ENCODE peak calls at places on chromosomes 4 and X, in five cellular contexts. D, A, L, S and P are unnamed samples.

GRCh38 chrX:148416931-148417330 is 83.5 kb upstream of the AFF2 start:
- DNase-seq in S (peak), L (no peak), A (no peak), D (no peak), P (no peak)

GRCh38 chr4:86036729-86037128 is 323.1 kb downstream of the MAPK10 start:
- DNase-seq in S (peak), A (no peak), L (no peak), D (peak), P (no peak)

GRCh38 chrX:64894454-64895038 is 81.7 kb downstream of the ZC4H2 start:
- DNase-seq in A (no peak), L (peak), S (no peak), D (no peak), P (peak)

GRCh38 chrX:15761564-15762191 is 23.6 kb downstream of the CA5B start:
- DNase-seq in S (peak), D (peak), L (peak), A (no peak), P (no peak)

GRCh38 chr4:40437741-40438383 is 102.7 kb downstream of the CHRNA9 start:
- DNase-seq in S (no peak), D (no peak), L (no peak), A (no peak), P (no peak)

GRCh38 chr4:54085284-54085683 is 14.7 kb upstream of the GSX2 start:
- DNase-seq in A (no peak), S (peak), D (peak), L (no peak), P (no peak)

GRCh38 chr4:42067264-42067663 is 76.9 kb downstream of the SLC30A9 start:
- DNase-seq in A (no peak), S (no peak), L (no peak), D (no peak), P (no peak)

GRCh38 chr4:77232653-77233052 is 75.6 kb downstream of the CCNG2 start:
- DNase-seq in S (peak), D (no peak), L (no peak), A (no peak), P (no peak)

GRCh38 chr4:173318648-173319211 is 15.4 kb downstream of the HMGB2 start:
- DNase-seq in L (no peak), D (peak), S (peak), A (no peak), P (no peak)

GRCh38 chr4:185721949-185722316 is 90.1 kb downstream of the SORBS2 start:
- DNase-seq in D (peak), S (peak), A (no peak), L (no peak), P (no peak)

GRCh38 chr4:3465698-3466671 is 2.9 kb downstream of the DOK7 start:
- DNase-seq in S (no peak), D (no peak), A (peak), L (no peak), P (no peak)

GRCh38 chrX:56963377-56963776 is 32.0 kb downstream of the SPIN3 start:
- DNase-seq in A (no peak), L (no peak), D (no peak), S (no peak), P (no peak)

GRCh38 chrX:12984629-12985303 is 9.9 kb downstream of the TMSB4X start:
- DNase-seq in D (peak), A (no peak), L (peak), S (peak), P (no peak)

GRCh38 chr4:182212211-182212761 is 30.9 kb upstream of the TENM3 start:
- DNase-seq in D (peak), S (peak), A (peak), L (no peak), P (no peak)

GRCh38 chr4:168549145-168549544 is 52.3 kb downstream of the PALLD start:
- DNase-seq in L (no peak), A (no peak), D (no peak), S (no peak), P (no peak)

GRCh38 chr4:98794565-98795205 is 134.2 kb downstream of the EIF4E start:
- DNase-seq in L (no peak), D (no peak), A (no peak), S (peak), P (no peak)

GRCh38 chrX:124239911-124240310 is 92.5 kb upstream of the TEX13D start:
- DNase-seq in S (no peak), A (no peak), L (no peak), D (no peak), P (no peak)

GRCh38 chr4:69800599-69800998 is 40.2 kb upstream of the SULT1B1 start:
- DNase-seq in D (no peak), L (no peak), S (peak), A (no peak), P (no peak)

GRCh38 chr4:145132521-145133098 is 34.5 kb downstream of the ABCE1 start:
- DNase-seq in A (no peak), D (peak), S (peak), L (peak), P (no peak)

GRCh38 chr4:140237616-140238352 is 83.8 kb upstream of the MAML3 start:
- DNase-seq in A (peak), S (peak), D (peak), L (peak), P (no peak)

GRCh38 chrX:140274761-140275525 is 229.9 kb downstream of the SOX3 start:
- DNase-seq in L (no peak), S (peak), A (no peak), D (peak), P (no peak)

GRCh38 chr4:145533011-145533410 is 51.4 kb downstream of the SMAD1 start:
- DNase-seq in S (peak), L (no peak), A (no peak), D (no peak), P (no peak)

GRCh38 chr4:25977397-25978170 is 63.6 kb downstream of the SMIM20 start:
- DNase-seq in L (no peak), D (no peak), S (no peak), A (no peak), P (no peak)

GRCh38 chrX:72554448-72555140 is 18.0 kb downstream of the HDAC8 start:
- DNase-seq in S (peak), L (peak), A (peak), D (no peak), P (peak)

GRCh38 chr4:34824515-34824914 is 1419.8 kb downstream of the ARAP2 start:
- DNase-seq in D (no peak), S (no peak), A (no peak), L (no peak), P (no peak)

GRCh38 chrX:122739770-122740169 is 444.3 kb upstream of the GRIA3 start:
- DNase-seq in S (no peak), D (no peak), A (no peak), L (no peak), P (no peak)

GRCh38 chr4:6011271-6011671 is 7.0 kb downstream of the C4orf50 start:
- DNase-seq in A (no peak), L (no peak), S (no peak), D (no peak), P (no peak)

GRCh38 chr4:98663226-98664006 is 5.0 kb upstream of the TSPAN5 start:
- DNase-seq in D (no peak), L (no peak), S (no peak), A (no peak), P (no peak)

GRCh38 chrX:139691843-139692505 is 16.0 kb downstream of the MCF2 start:
- DNase-seq in S (peak), D (no peak), L (no peak), A (no peak), P (peak)

GRCh38 chr4:92968996-92969395 is 665.2 kb downstream of the GRID2 start:
- DNase-seq in S (no peak), D (no peak), A (no peak), L (no peak), P (no peak)

GRCh38 chr4:41212221-41213203 is 1.8 kb downstream of the APBB2 start:
- DNase-seq in A (no peak), L (peak), S (peak), D (peak), P (no peak)

GRCh38 chrX:43753637-43754036 is 97.5 kb downstream of the MAOA start:
- DNase-seq in D (peak), L (no peak), A (no peak), S (peak), P (no peak)

GRCh38 chrX:153507484-153508178 is 9.8 kb upstream of the ATP2B3 start:
- DNase-seq in A (peak), S (peak), L (peak), D (peak), P (peak)

GRCh38 chr4:42237451-42237850 is 85.0 kb upstream of the BEND4 start:
- DNase-seq in S (no peak), D (no peak), L (no peak), A (no peak), P (no peak)

GRCh38 chr4:159776915-159777314 is 674.0 kb downstream of the RAPGEF2 start:
- DNase-seq in L (no peak), A (no peak), D (no peak), S (no peak), P (no peak)

GRCh38 chr4:25882226-25882625 is 19.4 kb upstream of the SEL1L3 start:
- DNase-seq in A (no peak), L (no peak), D (no peak), S (no peak), P (no peak)

GRCh38 chrX:69615779-69616519 is at the start of gene EDA:
- DNase-seq in D (peak), A (peak), L (peak), S (peak), P (peak)

GRCh38 chr4:145694929-145695328 is 15.0 kb downstream of the C4orf51 start:
- DNase-seq in D (no peak), L (no peak), S (no peak), A (no peak), P (no peak)

GRCh38 chr4:151355155-151355554 is 29.8 kb upstream of the SH3D19 start:
- DNase-seq in A (no peak), D (no peak), S (no peak), L (no peak), P (no peak)
- TF ChIP-seq CTCF in A (no peak), D (no peak), S (no peak), L (no peak), P (no peak)

DNA sequence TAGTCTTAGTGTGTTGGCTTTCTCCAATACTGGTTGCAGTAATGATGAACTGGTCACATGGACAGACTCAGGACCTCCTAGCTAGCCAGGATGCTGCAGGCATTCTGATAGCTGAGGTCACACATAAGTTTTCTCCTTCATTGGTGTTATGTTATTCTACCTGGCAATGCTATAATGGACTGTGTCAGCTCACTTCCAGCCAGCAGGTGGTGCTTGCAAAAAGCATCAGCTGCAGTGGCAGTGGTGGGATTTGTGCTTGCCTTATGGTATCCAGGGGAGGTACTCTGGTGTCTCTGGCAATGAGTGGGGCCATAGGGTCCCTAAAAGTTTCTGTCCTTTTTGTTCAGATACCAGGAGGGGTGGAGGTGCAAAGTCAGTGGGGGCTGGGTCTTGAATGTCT is 33.6 kb downstream of the ZNF330 start:
- DNase-seq in S (no peak), A (no peak), D (no peak), L (no peak), P (no peak)
- TF ChIP-seq CTCF in S (no peak), A (no peak), D (no peak), L (no peak), P (peak)

DNA sequence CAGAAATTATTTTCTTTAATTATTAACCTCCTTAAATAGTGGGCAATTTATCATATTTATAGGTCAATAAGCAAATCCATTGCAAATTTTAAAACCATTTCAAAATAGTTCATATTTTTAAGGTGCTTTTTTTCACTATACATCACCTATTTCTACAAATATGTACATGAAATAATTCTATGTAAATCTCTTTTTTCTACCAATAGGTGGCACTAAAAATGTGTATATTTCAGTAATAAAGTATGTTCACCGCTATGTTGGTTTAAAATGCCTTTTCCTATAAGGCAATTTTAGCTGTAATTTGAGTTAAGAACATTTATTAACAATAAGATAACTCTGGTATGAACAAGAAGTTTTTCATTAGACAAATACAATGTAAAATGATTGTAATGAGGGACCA is 672.2 kb downstream of the KCTD8 start:
- DNase-seq in D (peak), S (peak), L (no peak), A (no peak), P (no peak)
- TF ChIP-seq CTCF in D (no peak), S (peak), L (no peak), A (no peak), P (peak)

GRCh38 chrX:35890699-35891098 is 28.8 kb upstream of the CFAP47 start:
- DNase-seq in D (peak), A (no peak), S (peak), L (peak), P (no peak)
- TF ChIP-seq CTCF in D (peak), A (no peak), S (peak), L (no peak), P (peak)

GRCh38 chr4:13642163-13642562 is 14.6 kb upstream of the BOD1L1 start:
- DNase-seq in L (no peak), S (peak), D (peak), A (no peak), P (no peak)

GRCh38 chr4:13642576-13642975 is 15.1 kb upstream of the BOD1L1 start:
- DNase-seq in S (peak), L (no peak), A (no peak), D (peak), P (no peak)

GRCh38 chr4:13647012-13647411 is 19.5 kb upstream of the BOD1L1 start:
- DNase-seq in D (no peak), A (no peak), L (no peak), S (no peak), P (no peak)

GRCh38 chr4:13641084-13641483 is 13.6 kb upstream of the BOD1L1 start:
- DNase-seq in L (no peak), A (no peak), D (no peak), S (no peak), P (no peak)

DNA sequence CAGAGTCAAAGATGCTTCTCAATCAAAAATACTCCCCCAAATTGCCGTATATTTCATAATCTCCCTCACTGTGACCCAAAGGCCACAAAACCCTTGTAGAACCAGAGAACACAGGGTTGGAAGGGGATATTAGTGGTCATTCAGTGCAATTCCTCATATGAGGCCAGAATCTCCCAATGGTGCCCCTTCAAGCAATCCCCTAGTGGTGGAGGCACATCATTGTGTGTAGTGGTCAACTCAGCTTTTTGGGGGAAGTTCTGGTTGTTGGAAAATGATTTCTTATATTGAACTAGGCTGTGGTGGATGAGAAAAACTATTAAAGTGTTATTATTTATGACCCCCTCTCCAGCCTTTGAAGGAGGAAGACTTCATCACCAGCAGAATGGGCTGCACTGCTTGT is 17.6 kb upstream of the BOD1L1 start:
- DNase-seq in L (no peak), D (no peak), A (no peak), S (no peak), P (no peak)
- TF ChIP-seq CTCF in L (no peak), D (peak), A (no peak), S (peak), P (no peak)

GRCh38 chr4:94168321-94168720 is 39.3 kb upstream of the SMARCAD1 start:
- DNase-seq in A (no peak), S (no peak), L (no peak), D (no peak), P (no peak)

GRCh38 chr4:94169803-94170372 is 37.8 kb upstream of the SMARCAD1 start:
- DNase-seq in A (no peak), L (no peak), D (no peak), S (no peak), P (no peak)

GRCh38 chr4:94175553-94176260 is 32.0 kb upstream of the SMARCAD1 start:
- DNase-seq in D (no peak), A (no peak), S (no peak), L (no peak), P (no peak)

GRCh38 chr4:94171616-94172015 is 36.0 kb upstream of the SMARCAD1 start:
- DNase-seq in L (no peak), D (no peak), A (no peak), S (no peak), P (no peak)
- TF ChIP-seq CTCF in L (no peak), D (peak), A (peak), S (peak), P (peak)

GRCh38 chr4:39255266-39255665 is 72.9 kb downstream of the WDR19 start:
- DNase-seq in L (no peak), A (no peak), S (peak), D (peak), P (no peak)
- TF ChIP-seq CTCF in L (no peak), A (no peak), S (peak), D (peak), P (no peak)

GRCh38 chr4:14562901-14563300 is 439.4 kb upstream of the CPEB2 start:
- DNase-seq in D (no peak), S (no peak), A (no peak), L (no peak), P (no peak)

GRCh38 chr4:14560577-14560976 is 441.7 kb upstream of the CPEB2 start:
- DNase-seq in L (no peak), S (no peak), A (no peak), D (no peak), P (no peak)

GRCh38 chr4:14568356-14568755 is 433.9 kb upstream of the CPEB2 start:
- DNase-seq in S (peak), L (no peak), A (no peak), D (peak), P (no peak)

GRCh38 chr4:14564281-14564680 is 438.0 kb upstream of the CPEB2 start:
- DNase-seq in S (no peak), L (no peak), A (no peak), D (no peak), P (no peak)

GRCh38 chr4:14566518-14566917 is 435.8 kb upstream of the CPEB2 start:
- DNase-seq in A (no peak), L (no peak), S (peak), D (peak), P (no peak)
- TF ChIP-seq CTCF in A (no peak), L (no peak), S (no peak), D (no peak), P (no peak)

DNA sequence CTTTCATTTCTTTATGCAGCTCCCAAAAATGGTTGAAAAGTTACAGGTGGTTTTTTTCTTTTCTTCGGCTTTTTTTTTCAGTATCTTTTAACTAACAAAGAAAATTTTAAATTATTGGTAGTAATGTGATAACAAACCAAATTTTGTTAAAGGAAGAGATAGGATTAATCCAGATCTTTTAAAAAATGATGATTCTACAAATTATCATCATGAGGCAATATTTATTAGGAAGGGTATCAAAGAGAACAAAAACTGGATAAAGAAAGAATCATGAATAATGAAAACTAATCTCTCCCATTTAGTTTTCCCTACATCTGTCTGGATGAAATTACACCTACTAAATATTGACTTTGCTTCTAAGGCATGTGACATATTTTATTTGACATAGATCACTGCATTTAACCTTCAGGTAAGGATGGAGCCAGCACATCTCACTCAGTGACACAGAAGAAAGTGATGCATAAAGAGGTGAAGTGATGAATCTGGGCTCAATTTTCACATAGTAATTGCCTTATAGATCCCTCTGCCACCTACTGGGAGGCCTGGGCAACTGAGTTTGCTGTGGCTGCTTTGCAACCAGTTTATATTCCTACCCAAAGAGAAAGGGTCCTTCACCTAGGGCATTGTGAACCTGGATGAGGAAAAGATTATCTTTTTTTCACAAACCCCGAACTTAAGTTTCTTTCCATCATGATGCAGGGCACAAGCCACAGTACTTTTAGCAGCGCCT is 155.6 kb downstream of the HNRNPD start:
- DNase-seq in L (no peak), S (no peak), A (no peak), D (no peak), P (no peak)
- TF ChIP-seq CTCF in L (no peak), S (peak), A (no peak), D (peak), P (peak)

GRCh38 chrX:133610056-133610455 is 194.8 kb upstream of the GPC4 start:
- DNase-seq in D (peak), A (no peak), L (no peak), S (peak), P (no peak)
- TF ChIP-seq CTCF in D (no peak), A (no peak), L (no peak), S (no peak), P (no peak)